ENCODE peak calls at places on chromosomes 2 and 18, in six cellular contexts. B, K, F, E, U and I are unnamed samples.
A peak's percentile ranks its signal among the peaks of the same experiment; 100 is the strongest.

GRCh38 chr2:7707723-7708122 is 790.5 kb downstream of the RNF144A start:
- DNase-seq in F (no peak), B (no peak), U (no peak), K (no peak), E (no peak), I (no peak)

GRCh38 chr18:67456691-67457090 is 59.8 kb downstream of the DSEL start:
- DNase-seq in E (no peak), F (no peak), B (no peak), U (no peak), K (peak; percentile 21), I (no peak)

GRCh38 chr18:74521068-74521725 is 13.1 kb upstream of the CNDP1 start:
- DNase-seq in B (no peak), E (no peak), K (no peak), F (no peak), U (no peak), I (no peak)

GRCh38 chr2:172806426-172807008 is 70.9 kb downstream of the RAPGEF4 start:
- DNase-seq in F (peak; percentile 25), E (no peak), U (peak; percentile 28), B (no peak), K (peak; percentile 69), I (no peak)

GRCh38 chr2:147182260-147182659 is 662.6 kb upstream of the ACVR2A start:
- DNase-seq in B (no peak), U (no peak), K (no peak), F (no peak), E (no peak), I (no peak)

GRCh38 chr2:42755161-42755900 is 8.6 kb downstream of the OXER1 start:
- DNase-seq in K (no peak), E (no peak), B (no peak), F (no peak), U (no peak), I (no peak)

GRCh38 chr2:234858134-234858533 is 93.7 kb upstream of the SH3BP4 start:
- DNase-seq in B (no peak), E (no peak), F (no peak), U (no peak), K (no peak), I (no peak)

GRCh38 chr2:111900859-111901258 is 2.5 kb downstream of the MERTK start:
- DNase-seq in K (peak; percentile 51), F (no peak), B (no peak), U (no peak), E (no peak), I (no peak)

GRCh38 chr2:182715121-182715895 is 749 bp upstream of the DNAJC10 start:
- DNase-seq in F (no peak), B (no peak), E (no peak), U (peak; percentile 33), K (no peak), I (no peak)

GRCh38 chr18:48475635-48476549 is 62.9 kb upstream of the CTIF start:
- DNase-seq in F (peak; percentile 42), B (no peak), U (peak; percentile 64), E (peak; percentile 44), K (peak; percentile 88), I (no peak)

GRCh38 chr2:174340400-174341300 is 5.9 kb downstream of the SP9 start:
- DNase-seq in K (peak; percentile 72), B (no peak), E (no peak), U (no peak), F (no peak), I (no peak)

GRCh38 chr2:112995346-112995920 is 9.8 kb upstream of the IL36A start:
- DNase-seq in K (no peak), U (no peak), B (no peak), F (no peak), E (no peak), I (no peak)

GRCh38 chr2:240509667-240510512 is 47.9 kb downstream of the ANKMY1 start:
- DNase-seq in U (no peak), E (no peak), K (no peak), F (no peak), B (no peak), I (peak; percentile 10)

GRCh38 chr2:23486676-23487075 is 101.7 kb downstream of the KLHL29 start:
- DNase-seq in U (no peak), E (peak; percentile 28), B (no peak), K (no peak), F (no peak), I (no peak)

GRCh38 chr2:1800716-1801388 is 56.5 kb upstream of the PXDN start:
- DNase-seq in E (no peak), U (no peak), F (no peak), B (no peak), K (no peak), I (no peak)

GRCh38 chr2:113858764-113859163 is 31.1 kb upstream of the ACTR3 start:
- DNase-seq in K (no peak), B (no peak), U (peak; percentile 45), F (no peak), E (no peak), I (no peak)

GRCh38 chr2:222108957-222109595 is 189.7 kb downstream of the PAX3 start:
- DNase-seq in U (no peak), E (no peak), K (no peak), F (no peak), B (no peak), I (no peak)

GRCh38 chr18:8695932-8696510 is 9.3 kb upstream of the MTCL1 start:
- DNase-seq in B (no peak), E (no peak), U (no peak), F (no peak), K (no peak), I (no peak)

GRCh38 chr2:127175821-127176354 is 44.2 kb downstream of the CYP27C1 start:
- DNase-seq in B (no peak), E (peak; percentile 61), F (peak; percentile 22), U (no peak), K (no peak), I (no peak)

GRCh38 chr2:10188211-10188610 is 65.7 kb downstream of the RRM2 start:
- DNase-seq in B (no peak), F (no peak), E (no peak), K (peak; percentile 42), U (no peak), I (no peak)

GRCh38 chr2:232668805-232669444 is 28.2 kb upstream of the GIGYF2 start:
- DNase-seq in K (peak; percentile 65), F (peak; percentile 39), B (no peak), E (peak; percentile 27), U (no peak), I (no peak)

GRCh38 chr2:73984203-73984921 is at the start of gene TET3:
- DNase-seq in K (peak; percentile 58), E (peak; percentile 19), F (peak; percentile 59), U (no peak), B (peak; percentile 75), I (no peak)

GRCh38 chr2:73984922-73985317 is 210 bp downstream of the TET3 start:
- DNase-seq in U (no peak), K (peak; percentile 50), E (peak; percentile 38), B (peak; percentile 74), F (peak; percentile 47), I (peak; percentile 58)

GRCh38 chr2:73985318-73986084 is 791 bp downstream of the TET3 start:
- DNase-seq in E (peak; percentile 26), F (peak; percentile 22), B (peak; percentile 64), U (no peak), K (peak; percentile 54), I (no peak)

GRCh38 chr2:73982140-73982617 is 2.5 kb upstream of the TET3 start:
- DNase-seq in F (no peak), U (no peak), E (no peak), B (no peak), K (no peak), I (no peak)

DNA sequence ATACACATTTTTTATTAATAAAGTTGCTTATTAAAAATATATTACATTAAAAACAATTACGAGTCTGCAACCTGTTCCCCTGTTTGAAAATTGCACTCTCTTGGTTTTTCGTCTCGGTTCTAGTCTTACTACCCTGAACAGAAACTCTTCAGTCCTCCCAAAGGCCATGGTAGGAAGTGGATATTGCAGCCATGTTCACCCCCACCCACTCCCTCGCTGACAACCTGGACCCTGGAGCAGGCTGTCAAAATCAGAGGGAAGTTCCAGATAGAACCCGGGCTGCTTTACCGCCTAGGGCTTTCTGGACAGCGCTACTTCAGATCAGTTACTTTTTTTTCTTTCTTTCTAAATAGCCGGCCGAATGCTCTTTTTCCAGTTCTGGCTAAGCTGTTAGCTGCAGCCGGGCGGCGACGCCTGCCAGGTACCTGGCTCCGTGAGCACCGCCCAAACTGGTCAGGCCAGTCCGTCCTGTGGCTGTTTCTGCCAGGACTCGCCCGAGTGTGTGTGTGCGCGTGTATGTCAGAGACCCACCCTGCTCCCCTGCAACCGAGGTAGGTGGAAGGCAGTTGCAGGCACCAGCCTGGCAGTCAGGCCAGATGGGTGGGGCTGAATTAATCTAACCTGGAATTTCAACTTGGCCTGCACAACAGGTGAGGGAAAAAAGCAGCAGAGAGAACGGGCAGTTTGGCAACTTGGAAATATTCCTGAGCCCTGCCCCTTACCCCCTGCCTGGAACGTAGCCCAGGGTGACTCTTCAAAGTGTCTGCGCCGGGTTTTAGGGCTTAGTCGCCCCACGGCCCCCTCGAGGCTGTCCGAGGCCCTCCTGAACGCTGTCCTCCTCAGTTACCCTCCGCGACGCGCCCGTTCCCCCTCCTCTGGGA is 1.1 kb upstream of the TET3 start:
- DNase-seq in B (peak; percentile 96), E (peak; percentile 24), U (no peak), F (peak; percentile 98), K (peak; percentile 77), I (peak; percentile 95)
- H3K27ac ChIP-seq in B (peak overlapping the region; percentile 92), E (peak overlapping the region; percentile 3), U (peak overlapping the region; percentile 75), F (peak overlapping the region; percentile 95), K (no peak overlapping the region), I (peak overlapping the region; percentile 91)

GRCh38 chr2:17375262-17375661 is 143.0 kb downstream of the RAD51AP2 start:
- DNase-seq in E (no peak), B (no peak), F (no peak), U (no peak), K (peak; percentile 8), I (no peak)

GRCh38 chr2:17373041-17373440 is 145.2 kb downstream of the RAD51AP2 start:
- DNase-seq in U (no peak), E (no peak), F (no peak), K (no peak), B (no peak), I (no peak)

GRCh38 chr2:17373736-17374135 is 144.5 kb downstream of the RAD51AP2 start:
- DNase-seq in B (no peak), U (no peak), F (no peak), K (no peak), E (no peak), I (no peak)
- H3K4me3 ChIP-seq in B (no peak overlapping the region), U (no peak overlapping the region), F (no peak overlapping the region), K (no peak overlapping the region), E (no peak overlapping the region), I (no peak overlapping the region)

DNA sequence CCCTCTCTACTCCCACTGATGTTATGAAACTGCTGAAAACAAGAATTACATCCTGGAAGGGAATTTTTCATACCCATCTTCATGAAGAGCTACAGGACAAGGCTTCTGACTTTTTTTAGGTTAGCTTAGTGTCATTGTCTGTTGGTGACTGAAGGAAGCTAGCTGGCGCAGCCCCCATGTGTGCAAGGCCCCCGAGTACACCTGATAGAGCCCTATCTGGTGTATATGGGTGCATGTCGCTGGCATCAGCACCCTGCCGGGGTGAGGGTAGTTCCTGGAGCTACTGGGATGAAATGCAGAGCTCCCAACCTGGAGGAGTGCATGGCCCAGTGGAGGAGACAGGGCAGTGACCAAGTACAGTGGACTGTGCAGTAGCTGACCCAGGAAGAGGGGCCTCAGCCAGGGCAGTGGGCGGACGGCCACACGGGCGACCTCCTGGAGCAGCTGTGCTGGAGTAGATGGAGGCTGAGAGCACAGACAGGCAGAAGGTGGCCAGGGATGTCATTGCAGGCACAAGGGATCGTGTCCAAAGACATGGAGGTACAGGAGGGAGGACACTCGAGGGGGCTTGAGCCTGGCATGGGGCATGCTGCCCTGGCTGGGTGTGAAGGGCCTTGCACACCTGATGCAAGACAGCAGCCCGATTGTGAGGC is 12.1 kb downstream of the IMPA2 start:
- DNase-seq in U (no peak), F (no peak), K (no peak), E (no peak), B (peak; percentile 44), I (no peak)
- H3K27ac ChIP-seq in U (no peak overlapping the region), F (no peak overlapping the region), K (no peak overlapping the region), E (no peak overlapping the region), B (no peak overlapping the region), I (no peak overlapping the region)

GRCh38 chr18:36031407-36031806 is 36.0 kb downstream of the RPRD1A start:
- DNase-seq in E (no peak), U (no peak), B (no peak), F (no peak), K (no peak), I (no peak)
- H3K4me3 ChIP-seq in E (no peak overlapping the region), U (no peak overlapping the region), B (no peak overlapping the region), F (no peak overlapping the region), K (no peak overlapping the region), I (no peak overlapping the region)